ENCODE peak calls at places on chromosomes 1 and 21, in ten cellular contexts. R is EL; M is stimulated activated CD4-positive, alpha-beta T cell treated with anti-CD3 and anti-CD28 coated beads, Interleukin-2, amount 100 ng/mL, for 24 hours; S is NCI-H2171 treated with DMSO at 0.1 percent for 48 hours; U is pancreas; O is HFFc6; B is stimulated activated CD8-positive, alpha-beta memory T cell treated with anti-CD3 and anti-CD28 coated beads, Interleukin-2, amount 100 ng/mL, for 48 hours; A is Right ventricle myocardium superior; T is KG1; D is IMR-90. J is an unnamed sample.

GRCh38 chr1:223771814-223772770 is 59.8 kb downstream of the CAPN2 start:
- DNase-seq in R (peak; percentile 87), M (no peak), S (no peak), U (no peak), O (peak; percentile 80), B (no peak), A (peak; percentile 79), T (no peak), D (peak; percentile 91), J (peak; percentile 93)

GRCh38 chr1:89907669-89908293 is 86.9 kb downstream of the LRRC8D start:
- DNase-seq in R (peak; percentile 88), M (no peak), S (peak; percentile 10), U (no peak), O (peak; percentile 72), B (no peak), A (no peak), T (no peak), D (peak; percentile 82), J (peak; percentile 66)

GRCh38 chr1:171883844-171884243 is 42.5 kb downstream of the DNM3 start:
- DNase-seq in R (no peak), M (no peak), S (no peak), U (no peak), O (no peak), B (no peak), A (no peak), T (no peak), D (no peak), J (no peak)

GRCh38 chr1:214602764-214603657 is at the start of gene CENPF:
- DNase-seq in R (peak; percentile 99), M (peak; percentile 90), S (peak; percentile 100), U (peak; percentile 93), O (peak; percentile 99), B (peak; percentile 79), A (peak; percentile 98), T (peak; percentile 96), D (peak; percentile 99), J (peak; percentile 98)

GRCh38 chr1:15357808-15358207 is 51.9 kb upstream of the EFHD2 start:
- DNase-seq in R (no peak), M (no peak), S (no peak), U (no peak), O (no peak), B (no peak), A (no peak), T (no peak), D (no peak), J (no peak)

GRCh38 chr1:245583575-245584330 is 429.0 kb downstream of the KIF26B start:
- DNase-seq in R (no peak), M (no peak), S (peak; percentile 12), U (no peak), O (no peak), B (no peak), A (no peak), T (no peak), D (no peak), J (no peak)

GRCh38 chr1:232519186-232519585 is 110.7 kb downstream of the SIPA1L2 start:
- DNase-seq in R (no peak), M (no peak), S (peak; percentile 68), U (no peak), O (no peak), B (no peak), A (peak; percentile 64), T (no peak), D (no peak), J (no peak)

GRCh38 chr1:118201524-118201923 is 16.5 kb upstream of the SPAG17 start:
- DNase-seq in R (no peak), M (no peak), S (no peak), U (no peak), O (no peak), B (no peak), A (no peak), T (no peak), D (no peak), J (no peak)

GRCh38 chr1:26911399-26912146 is 2.2 kb downstream of the NR0B2 start:
- DNase-seq in R (no peak), M (no peak), S (no peak), U (no peak), O (no peak), B (no peak), A (no peak), T (no peak), D (no peak), J (no peak)

GRCh38 chr1:173355281-173356031 is 121.7 kb upstream of the PRDX6 start:
- DNase-seq in R (no peak), M (no peak), S (no peak), U (no peak), O (no peak), B (no peak), A (no peak), T (no peak), D (no peak), J (peak; percentile 64)

GRCh38 chr1:54979327-54979891 is 1.0 kb upstream of the TMEM61 start:
- DNase-seq in R (no peak), M (no peak), S (no peak), U (no peak), O (no peak), B (no peak), A (no peak), T (no peak), D (no peak), J (no peak)

GRCh38 chr1:21647431-21648373 is 21.5 kb downstream of the RAP1GAP start:
- DNase-seq in R (peak; percentile 64), M (peak; percentile 58), S (no peak), U (peak; percentile 58), O (peak; percentile 48), B (no peak), A (peak; percentile 52), T (no peak), D (peak; percentile 59), J (peak; percentile 44)

GRCh38 chr1:218374972-218375371 is 29.8 kb downstream of the TGFB2 start:
- DNase-seq in R (peak; percentile 26), M (no peak), S (peak; percentile 14), U (no peak), O (no peak), B (no peak), A (no peak), T (no peak), D (peak; percentile 56), J (peak; percentile 92)

GRCh38 chr1:205301220-205301821 is 20.2 kb downstream of the NUAK2 start:
- DNase-seq in R (peak; percentile 99), M (no peak), S (peak; percentile 84), U (peak; percentile 96), O (peak; percentile 78), B (no peak), A (no peak), T (no peak), D (peak; percentile 97), J (peak; percentile 94)

GRCh38 chr1:31306278-31306677 is 9.4 kb downstream of the ZCCHC17 start:
- DNase-seq in R (peak; percentile 92), M (no peak), S (no peak), U (no peak), O (peak; percentile 94), B (no peak), A (no peak), T (no peak), D (peak; percentile 99), J (peak; percentile 92)

GRCh38 chr1:43373034-43373940 is 5.5 kb upstream of the ELOVL1 start:
- DNase-seq in R (peak; percentile 84), M (no peak), S (no peak), U (no peak), O (peak; percentile 72), B (no peak), A (no peak), T (no peak), D (peak; percentile 88), J (peak; percentile 81)

GRCh38 chr1:241612533-241613505 is 27.4 kb downstream of the CHML start:
- DNase-seq in R (peak; percentile 95), M (no peak), S (no peak), U (no peak), O (peak; percentile 74), B (no peak), A (no peak), T (no peak), D (peak; percentile 97), J (peak; percentile 92)

GRCh38 chr1:99634971-99635624 is 10.8 kb upstream of the PALMD start:
- DNase-seq in R (no peak), M (no peak), S (no peak), U (no peak), O (no peak), B (no peak), A (no peak), T (no peak), D (no peak), J (no peak)

GRCh38 chr21:36068748-36069398 is 951 bp upstream of the CBR1 start:
- DNase-seq in R (no peak), M (no peak), S (no peak), U (no peak), O (no peak), B (no peak), A (no peak), T (no peak), D (no peak), J (no peak)

J was measured in astrocyte.